ENCODE peak calls at places on chromosomes 4 and X, in seven cellular contexts. One of them, this sample, is unnamed.

GRCh38 chr4:121216438-121216837 is 52.3 kb upstream of the TNIP3 start:
- DNase-seq in GM23338: no peak
- DNase-seq in gastrocnemius medialis: no peak
- DNase-seq in psoas muscle: no peak
- DNase-seq in uterus: no peak
- DNase-seq in Panc1: no peak
- DNase-seq in transverse colon: no peak
- DNase-seq in this sample: no peak

GRCh38 chr4:112348488-112349158 is 51.5 kb downstream of the ALPK1 start:
- DNase-seq in GM23338: peak; percentile 75
- DNase-seq in gastrocnemius medialis: peak; percentile 81
- DNase-seq in psoas muscle: peak; percentile 90
- DNase-seq in uterus: no peak
- DNase-seq in Panc1: peak; percentile 8
- DNase-seq in transverse colon: no peak
- DNase-seq in this sample: no peak

GRCh38 chr4:124499266-124499665 is 213.3 kb downstream of the ANKRD50 start:
- DNase-seq in GM23338: peak; percentile 10
- DNase-seq in gastrocnemius medialis: no peak
- DNase-seq in psoas muscle: no peak
- DNase-seq in uterus: no peak
- DNase-seq in Panc1: no peak
- DNase-seq in transverse colon: no peak
- DNase-seq in this sample: no peak

GRCh38 chrX:71103110-71103983 is 3.2 kb downstream of the CXorf65 start:
- DNase-seq in GM23338: peak; percentile 80
- DNase-seq in gastrocnemius medialis: no peak
- DNase-seq in psoas muscle: no peak
- DNase-seq in uterus: no peak
- DNase-seq in Panc1: no peak
- DNase-seq in transverse colon: peak; percentile 53
- DNase-seq in this sample: no peak

GRCh38 chrX:5644786-5645185 is 583.9 kb downstream of the NLGN4X start:
- DNase-seq in GM23338: peak; percentile 24
- DNase-seq in gastrocnemius medialis: no peak
- DNase-seq in psoas muscle: no peak
- DNase-seq in uterus: no peak
- DNase-seq in Panc1: no peak
- DNase-seq in transverse colon: no peak
- DNase-seq in this sample: no peak

GRCh38 chr4:115780835-115781234 is 667.4 kb upstream of the NDST4 start:
- DNase-seq in GM23338: no peak
- DNase-seq in gastrocnemius medialis: no peak
- DNase-seq in psoas muscle: no peak
- DNase-seq in uterus: no peak
- DNase-seq in Panc1: no peak
- DNase-seq in transverse colon: no peak
- DNase-seq in this sample: no peak

GRCh38 chr4:141375855-141376254 is 155.2 kb downstream of the ZNF330 start:
- DNase-seq in GM23338: peak; percentile 0
- DNase-seq in gastrocnemius medialis: no peak
- DNase-seq in psoas muscle: no peak
- DNase-seq in uterus: no peak
- DNase-seq in Panc1: no peak
- DNase-seq in transverse colon: no peak
- DNase-seq in this sample: peak; percentile 69

GRCh38 chrX:78593701-78594100 is 65.4 kb downstream of the RTL3 start:
- DNase-seq in GM23338: no peak
- DNase-seq in gastrocnemius medialis: no peak
- DNase-seq in psoas muscle: no peak
- DNase-seq in uterus: no peak
- DNase-seq in Panc1: no peak
- DNase-seq in transverse colon: no peak
- DNase-seq in this sample: no peak

GRCh38 chr4:87865960-87866598 is 33.3 kb downstream of the MEPE start:
- DNase-seq in GM23338: peak; percentile 80
- DNase-seq in gastrocnemius medialis: no peak
- DNase-seq in psoas muscle: no peak
- DNase-seq in uterus: no peak
- DNase-seq in Panc1: no peak
- DNase-seq in transverse colon: no peak
- DNase-seq in this sample: no peak

GRCh38 chr4:38782452-38783108 is at the start of gene TLR10:
- DNase-seq in GM23338: peak; percentile 83
- DNase-seq in gastrocnemius medialis: no peak
- DNase-seq in psoas muscle: no peak
- DNase-seq in uterus: no peak
- DNase-seq in Panc1: no peak
- DNase-seq in transverse colon: peak; percentile 46
- DNase-seq in this sample: no peak

GRCh38 chr4:158860856-158861255 is 92.0 kb downstream of the FNIP2 start:
- DNase-seq in GM23338: no peak
- DNase-seq in gastrocnemius medialis: no peak
- DNase-seq in psoas muscle: no peak
- DNase-seq in uterus: no peak
- DNase-seq in Panc1: no peak
- DNase-seq in transverse colon: no peak
- DNase-seq in this sample: no peak

GRCh38 chr4:6478546-6479220 is 6.3 kb upstream of the PPP2R2C start:
- DNase-seq in GM23338: no peak
- DNase-seq in gastrocnemius medialis: no peak
- DNase-seq in psoas muscle: no peak
- DNase-seq in uterus: no peak
- DNase-seq in Panc1: no peak
- DNase-seq in transverse colon: no peak
- DNase-seq in this sample: no peak

GRCh38 chr4:65007841-65008439 is 598.7 kb upstream of the TECRL start:
- DNase-seq in GM23338: peak; percentile 87
- DNase-seq in gastrocnemius medialis: no peak
- DNase-seq in psoas muscle: no peak
- DNase-seq in uterus: no peak
- DNase-seq in Panc1: no peak
- DNase-seq in transverse colon: no peak
- DNase-seq in this sample: no peak

GRCh38 chr4:2937146-2937857 is 25.9 kb downstream of the NOP14 start:
- DNase-seq in GM23338: no peak
- DNase-seq in gastrocnemius medialis: no peak
- DNase-seq in psoas muscle: peak; percentile 55
- DNase-seq in uterus: peak; percentile 21
- DNase-seq in Panc1: peak; percentile 46
- DNase-seq in transverse colon: peak; percentile 4
- DNase-seq in this sample: peak; percentile 97

GRCh38 chr4:178471994-178472393 is 1029.8 kb upstream of the AGA start:
- DNase-seq in GM23338: no peak
- DNase-seq in gastrocnemius medialis: no peak
- DNase-seq in psoas muscle: no peak
- DNase-seq in uterus: no peak
- DNase-seq in Panc1: no peak
- DNase-seq in transverse colon: no peak
- DNase-seq in this sample: no peak

GRCh38 chrX:8237718-8238117 is 66.7 kb upstream of the VCX2 start:
- DNase-seq in GM23338: peak; percentile 11
- DNase-seq in gastrocnemius medialis: no peak
- DNase-seq in psoas muscle: no peak
- DNase-seq in uterus: no peak
- DNase-seq in Panc1: no peak
- DNase-seq in transverse colon: no peak
- DNase-seq in this sample: no peak

GRCh38 chr4:87409420-87409939 is 12.9 kb upstream of the NUDT9 start:
- DNase-seq in GM23338: no peak
- DNase-seq in gastrocnemius medialis: no peak
- DNase-seq in psoas muscle: no peak
- DNase-seq in uterus: no peak
- DNase-seq in Panc1: no peak
- DNase-seq in transverse colon: no peak
- DNase-seq in this sample: no peak

GRCh38 chrX:127306262-127306661 is 486.7 kb downstream of the PRR32 start:
- DNase-seq in GM23338: no peak
- DNase-seq in gastrocnemius medialis: no peak
- DNase-seq in psoas muscle: no peak
- DNase-seq in uterus: no peak
- DNase-seq in Panc1: no peak
- DNase-seq in transverse colon: no peak
- DNase-seq in this sample: no peak

GRCh38 chrX:127300511-127300910 is 481.0 kb downstream of the PRR32 start:
- DNase-seq in GM23338: no peak
- DNase-seq in gastrocnemius medialis: no peak
- DNase-seq in psoas muscle: no peak
- DNase-seq in uterus: no peak
- DNase-seq in Panc1: no peak
- DNase-seq in transverse colon: no peak
- DNase-seq in this sample: no peak

GRCh38 chrX:127302841-127303240 is 483.3 kb downstream of the PRR32 start:
- DNase-seq in GM23338: no peak
- DNase-seq in gastrocnemius medialis: no peak
- DNase-seq in psoas muscle: no peak
- DNase-seq in uterus: no peak
- DNase-seq in Panc1: no peak
- DNase-seq in transverse colon: no peak
- DNase-seq in this sample: no peak

DNA sequence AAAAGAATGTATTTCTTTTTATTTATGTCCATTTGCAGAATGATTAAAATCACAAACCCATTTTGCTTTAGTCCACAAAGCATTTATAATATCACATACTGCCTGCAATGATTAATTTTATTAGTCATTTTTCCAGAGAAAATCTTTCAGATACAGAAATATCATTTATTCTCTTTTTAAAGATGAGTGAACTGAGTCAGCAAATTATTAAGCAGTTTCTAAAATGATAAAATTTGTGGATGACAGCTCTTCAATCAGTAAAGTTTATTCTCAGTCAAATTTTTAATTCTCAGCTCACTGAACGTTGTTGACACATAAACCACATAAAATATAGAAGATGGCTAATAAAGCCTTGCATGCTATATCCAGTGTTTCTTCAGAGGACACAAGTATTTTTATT is 485.5 kb downstream of the PRR32 start:
- DNase-seq in GM23338: no peak
- DNase-seq in gastrocnemius medialis: no peak
- DNase-seq in psoas muscle: no peak
- DNase-seq in uterus: no peak
- DNase-seq in Panc1: no peak
- DNase-seq in transverse colon: no peak
- DNase-seq in this sample: no peak
- H3K4me1 ChIP-seq in GM23338: no peaks in the 10 kb centered on the region
- H3K4me1 ChIP-seq in gastrocnemius medialis: no peaks in the 10 kb centered on the region
- H3K4me1 ChIP-seq in psoas muscle: no peaks in the 10 kb centered on the region
- H3K4me1 ChIP-seq in uterus: no peaks in the 10 kb centered on the region
- H3K4me1 ChIP-seq in Panc1: no peaks in the 10 kb centered on the region
- H3K4me1 ChIP-seq in transverse colon: no peaks in the 10 kb centered on the region
- H3K4me1 ChIP-seq in this sample: no peaks in the 10 kb centered on the region

GRCh38 chrX:13808865-13809264 is 8.0 kb downstream of the GPM6B start:
- DNase-seq in GM23338: no peak
- DNase-seq in gastrocnemius medialis: no peak
- DNase-seq in psoas muscle: no peak
- DNase-seq in uterus: no peak
- DNase-seq in Panc1: no peak
- DNase-seq in transverse colon: no peak
- DNase-seq in this sample: no peak

GRCh38 chrX:13808293-13808692 is 8.6 kb downstream of the GPM6B start:
- DNase-seq in GM23338: no peak
- DNase-seq in gastrocnemius medialis: no peak
- DNase-seq in psoas muscle: no peak
- DNase-seq in uterus: no peak
- DNase-seq in Panc1: no peak
- DNase-seq in transverse colon: no peak
- DNase-seq in this sample: no peak

GRCh38 chrX:13803116-13803515 is 13.8 kb downstream of the GPM6B start:
- DNase-seq in GM23338: peak; percentile 50
- DNase-seq in gastrocnemius medialis: no peak
- DNase-seq in psoas muscle: no peak
- DNase-seq in uterus: no peak
- DNase-seq in Panc1: no peak
- DNase-seq in transverse colon: no peak
- DNase-seq in this sample: no peak

DNA sequence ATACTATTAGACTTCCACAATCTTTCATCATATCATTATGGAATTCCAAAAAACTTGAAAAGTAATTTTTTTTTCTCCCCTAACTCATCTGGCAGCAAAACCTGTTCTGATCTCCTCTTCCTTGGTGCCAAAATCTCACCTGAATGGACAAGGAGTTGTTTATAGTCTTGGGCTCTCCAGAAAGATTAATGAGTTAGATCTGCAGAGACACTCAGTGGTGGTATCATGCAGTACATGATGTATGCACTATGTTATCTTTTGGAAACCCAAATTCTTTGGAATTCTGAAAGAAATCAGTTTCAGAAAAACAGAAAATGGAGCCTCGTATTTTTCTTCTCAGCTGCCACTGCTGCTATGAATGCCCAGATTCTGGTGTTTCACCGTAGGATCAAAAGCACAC is 11.7 kb downstream of the GPM6B start:
- DNase-seq in GM23338: no peak
- DNase-seq in gastrocnemius medialis: no peak
- DNase-seq in psoas muscle: no peak
- DNase-seq in uterus: no peak
- DNase-seq in Panc1: no peak
- DNase-seq in transverse colon: no peak
- DNase-seq in this sample: no peak
- TF ChIP-seq CTCF in GM23338: no peak
- TF ChIP-seq CTCF in gastrocnemius medialis: no peak
- TF ChIP-seq CTCF in psoas muscle: no peak
- TF ChIP-seq CTCF in uterus: no peak
- TF ChIP-seq CTCF in Panc1: no peak
- TF ChIP-seq CTCF in transverse colon: no peak
- TF ChIP-seq CTCF in this sample: no peak

GRCh38 chrX:39815621-39816020 is 282.1 kb downstream of the BCOR start:
- DNase-seq in GM23338: peak; percentile 31
- DNase-seq in gastrocnemius medialis: no peak
- DNase-seq in psoas muscle: peak; percentile 1
- DNase-seq in uterus: no peak
- DNase-seq in Panc1: no peak
- DNase-seq in transverse colon: no peak
- DNase-seq in this sample: no peak
- H3K27ac ChIP-seq in GM23338: no peak overlapping the region
- H3K27ac ChIP-seq in gastrocnemius medialis: no peak overlapping the region
- H3K27ac ChIP-seq in psoas muscle: no peak overlapping the region
- H3K27ac ChIP-seq in uterus: no peak overlapping the region
- H3K27ac ChIP-seq in Panc1: no peak overlapping the region
- H3K27ac ChIP-seq in transverse colon: no peak overlapping the region
- H3K27ac ChIP-seq in this sample: no peak overlapping the region

GRCh38 chr4:184811484-184812180 is 14.1 kb downstream of the ACSL1 start:
- DNase-seq in GM23338: no peak
- DNase-seq in gastrocnemius medialis: no peak
- DNase-seq in psoas muscle: no peak
- DNase-seq in uterus: peak; percentile 52
- DNase-seq in Panc1: no peak
- DNase-seq in transverse colon: no peak
- DNase-seq in this sample: no peak

GRCh38 chr4:184810720-184811119 is 15.0 kb downstream of the ACSL1 start:
- DNase-seq in GM23338: no peak
- DNase-seq in gastrocnemius medialis: peak; percentile 93
- DNase-seq in psoas muscle: peak; percentile 85
- DNase-seq in uterus: no peak
- DNase-seq in Panc1: no peak
- DNase-seq in transverse colon: no peak
- DNase-seq in this sample: no peak

GRCh38 chr4:184812651-184813181 is 13.1 kb downstream of the ACSL1 start:
- DNase-seq in GM23338: no peak
- DNase-seq in gastrocnemius medialis: no peak
- DNase-seq in psoas muscle: no peak
- DNase-seq in uterus: no peak
- DNase-seq in Panc1: no peak
- DNase-seq in transverse colon: no peak
- DNase-seq in this sample: no peak

GRCh38 chr4:184814686-184815045 is 11.1 kb downstream of the ACSL1 start:
- DNase-seq in GM23338: no peak
- DNase-seq in gastrocnemius medialis: no peak
- DNase-seq in psoas muscle: no peak
- DNase-seq in uterus: no peak
- DNase-seq in Panc1: no peak
- DNase-seq in transverse colon: no peak
- DNase-seq in this sample: no peak

GRCh38 chr4:184812181-184812542 is 13.6 kb downstream of the ACSL1 start:
- DNase-seq in GM23338: no peak
- DNase-seq in gastrocnemius medialis: no peak
- DNase-seq in psoas muscle: no peak
- DNase-seq in uterus: no peak
- DNase-seq in Panc1: no peak
- DNase-seq in transverse colon: no peak
- DNase-seq in this sample: no peak
- H3K4me1 ChIP-seq in GM23338: peaks cover 13% of the 10 kb centered on the region
- H3K4me1 ChIP-seq in gastrocnemius medialis: peaks cover 80% of the 10 kb centered on the region
- H3K4me1 ChIP-seq in psoas muscle: peaks cover 71% of the 10 kb centered on the region
- H3K4me1 ChIP-seq in uterus: no peaks in the 10 kb centered on the region
- H3K4me1 ChIP-seq in Panc1: peaks cover 22% of the 10 kb centered on the region
- H3K4me1 ChIP-seq in transverse colon: peaks cover 36% of the 10 kb centered on the region
- H3K4me1 ChIP-seq in this sample: peaks cover 43% of the 10 kb centered on the region

This sample was measured in RWPE2.